ENCODE peak calls at places on chromosomes 1 and 21, in four cellular contexts. W, Q, L and X are unnamed samples.

GRCh38 chr1:226733309-226733708 is 5.8 kb downstream of the ITPKB start:
- DNase-seq in Q (no peak), L (no peak), W (peak; percentile 45), X (no peak)

GRCh38 chr1:58773406-58773840 is 10.4 kb downstream of the JUN start:
- DNase-seq in Q (no peak), L (peak; percentile 50), W (no peak), X (peak; percentile 48)

GRCh38 chr1:215482079-215482478 is 85.0 kb upstream of the KCTD3 start:
- DNase-seq in W (no peak), Q (no peak), L (no peak), X (no peak)

GRCh38 chr21:41228006-41228370 is 60.0 kb downstream of the BACE2 start:
- DNase-seq in W (no peak), Q (no peak), L (no peak), X (no peak)

GRCh38 chr1:225973158-225973557 is 26.0 kb downstream of the SDE2 start:
- DNase-seq in W (no peak), Q (peak; percentile 55), L (peak; percentile 40), X (no peak)

GRCh38 chr1:5720484-5720883 is 271.7 kb downstream of the NPHP4 start:
- DNase-seq in L (no peak), Q (no peak), W (no peak), X (peak; percentile 39)

GRCh38 chr1:239288964-239289535 is 97.3 kb upstream of the CHRM3 start:
- DNase-seq in W (no peak), L (no peak), Q (no peak), X (no peak)

GRCh38 chr21:19792004-19792403 is 1206.2 kb upstream of the NCAM2 start:
- DNase-seq in W (no peak), Q (no peak), L (no peak), X (no peak)

GRCh38 chr1:241391926-241392710 is 35.1 kb upstream of the RGS7 start:
- DNase-seq in W (no peak), L (no peak), Q (no peak), X (no peak)

GRCh38 chr1:187237542-187237941 is 408.8 kb downstream of the PLA2G4A start:
- DNase-seq in W (no peak), Q (no peak), L (no peak), X (no peak)

GRCh38 chr1:87334351-87335174 is 5.9 kb downstream of the LMO4 start:
- DNase-seq in L (no peak), W (no peak), Q (no peak), X (no peak)

GRCh38 chr21:31405638-31406037 is 61.6 kb upstream of the TIAM1 start:
- DNase-seq in L (no peak), W (no peak), Q (no peak), X (no peak)

GRCh38 chr1:24277420-24278169 is 41.6 kb upstream of the GRHL3 start:
- DNase-seq in Q (no peak), L (peak; percentile 70), W (no peak), X (no peak)

GRCh38 chr1:1127551-1128451 is 11.9 kb upstream of the C1orf159 start:
- DNase-seq in Q (no peak), W (no peak), L (no peak), X (no peak)

GRCh38 chr1:81409262-81409661 is 391.5 kb upstream of the ADGRL2 start:
- DNase-seq in L (no peak), W (no peak), Q (no peak), X (no peak)

GRCh38 chr1:29391362-29391880 is 155.1 kb downstream of the PTPRU start:
- DNase-seq in W (no peak), Q (no peak), L (no peak), X (no peak)

GRCh38 chr1:206023682-206024081 is at the start of gene CTSE:
- DNase-seq in Q (no peak), W (no peak), L (no peak), X (peak; percentile 66)

GRCh38 chr1:71294178-71294577 is 213.3 kb upstream of the ZRANB2 start:
- DNase-seq in Q (no peak), L (no peak), W (no peak), X (no peak)

GRCh38 chr1:181318858-181319235 is 164.5 kb upstream of the CACNA1E start:
- DNase-seq in Q (no peak), L (no peak), W (peak; percentile 27), X (no peak)

GRCh38 chr1:115230281-115230680 is 107.8 kb downstream of the NGF start:
- DNase-seq in Q (no peak), L (peak; percentile 60), W (no peak), X (no peak)

GRCh38 chr1:56330400-56331026 is 248.8 kb downstream of the PLPP3 start:
- DNase-seq in L (peak; percentile 46), W (no peak), Q (peak; percentile 37), X (no peak)

GRCh38 chr1:64268653-64269557 is 65.5 kb downstream of the UBE2U start:
- DNase-seq in L (peak; percentile 68), Q (peak; percentile 45), W (peak; percentile 73), X (no peak)

GRCh38 chr1:9960011-9960410 is 16.7 kb downstream of the NMNAT1 start:
- DNase-seq in W (no peak), Q (no peak), L (no peak), X (no peak)

GRCh38 chr1:188761226-188761625 is 1716.4 kb downstream of the BRINP3 start:
- DNase-seq in W (no peak), L (no peak), Q (no peak), X (no peak)